ENCODE peak calls at places on chromosome 22, in six cellular contexts. One of them, this sample, is unnamed.

GRCh38 chr22:44586337-44586990 is 88.4 kb upstream of the RTL6 start:
- DNase-seq in ovary: no peak
- DNase-seq in brain microvascular endothelial cell: no peak
- DNase-seq in fibroblast of lung: no peak
- DNase-seq in body of pancreas: peak
- DNase-seq in heart right ventricle: no peak
- DNase-seq in this sample: no peak

GRCh38 chr22:32761251-32761903 is 40.1 kb upstream of the TIMP3 start:
- DNase-seq in ovary: no peak
- DNase-seq in brain microvascular endothelial cell: peak
- DNase-seq in fibroblast of lung: peak
- DNase-seq in body of pancreas: no peak
- DNase-seq in heart right ventricle: no peak
- DNase-seq in this sample: no peak

GRCh38 chr22:29716814-29717213 is 3.0 kb upstream of the CABP7 start:
- DNase-seq in ovary: peak
- DNase-seq in brain microvascular endothelial cell: peak
- DNase-seq in fibroblast of lung: peak
- DNase-seq in body of pancreas: peak
- DNase-seq in heart right ventricle: peak
- DNase-seq in this sample: peak

GRCh38 chr22:27778299-27779090 is 23.1 kb downstream of the MN1 start:
- DNase-seq in ovary: no peak
- DNase-seq in brain microvascular endothelial cell: no peak
- DNase-seq in fibroblast of lung: peak
- DNase-seq in body of pancreas: no peak
- DNase-seq in heart right ventricle: no peak
- DNase-seq in this sample: no peak

GRCh38 chr22:23180301-23180892 is at the start of gene BCR:
- DNase-seq in ovary: peak
- DNase-seq in brain microvascular endothelial cell: peak
- DNase-seq in fibroblast of lung: peak
- DNase-seq in body of pancreas: peak
- DNase-seq in heart right ventricle: peak
- DNase-seq in this sample: peak

GRCh38 chr22:38251355-38251720 is 21.5 kb downstream of the TMEM184B start:
- DNase-seq in ovary: no peak
- DNase-seq in brain microvascular endothelial cell: no peak
- DNase-seq in fibroblast of lung: no peak
- DNase-seq in body of pancreas: no peak
- DNase-seq in heart right ventricle: no peak
- DNase-seq in this sample: no peak

GRCh38 chr22:46619830-46620501 is at the start of gene GRAMD4:
- DNase-seq in ovary: no peak
- DNase-seq in brain microvascular endothelial cell: no peak
- DNase-seq in fibroblast of lung: peak
- DNase-seq in body of pancreas: no peak
- DNase-seq in heart right ventricle: peak
- DNase-seq in this sample: no peak

GRCh38 chr22:27857441-27857840 is 55.9 kb upstream of the MN1 start:
- DNase-seq in ovary: no peak
- DNase-seq in brain microvascular endothelial cell: no peak
- DNase-seq in fibroblast of lung: peak
- DNase-seq in body of pancreas: no peak
- DNase-seq in heart right ventricle: no peak
- DNase-seq in this sample: no peak

GRCh38 chr22:38712496-38713207 is 6.9 kb downstream of the GTPBP1 start:
- DNase-seq in ovary: no peak
- DNase-seq in brain microvascular endothelial cell: no peak
- DNase-seq in fibroblast of lung: no peak
- DNase-seq in body of pancreas: no peak
- DNase-seq in heart right ventricle: no peak
- DNase-seq in this sample: no peak

GRCh38 chr22:36893262-36893661 is 20.2 kb upstream of the CSF2RB start:
- DNase-seq in ovary: no peak
- DNase-seq in brain microvascular endothelial cell: no peak
- DNase-seq in fibroblast of lung: no peak
- DNase-seq in body of pancreas: no peak
- DNase-seq in heart right ventricle: no peak
- DNase-seq in this sample: no peak

GRCh38 chr22:31099386-31099785 is 8.0 kb downstream of the SELENOM start:
- DNase-seq in ovary: no peak
- DNase-seq in brain microvascular endothelial cell: no peak
- DNase-seq in fibroblast of lung: no peak
- DNase-seq in body of pancreas: peak
- DNase-seq in heart right ventricle: no peak
- DNase-seq in this sample: no peak
- H3K27ac ChIP-seq in ovary: peak
- H3K27ac ChIP-seq in brain microvascular endothelial cell: no peak
- H3K27ac ChIP-seq in fibroblast of lung: peak
- H3K27ac ChIP-seq in body of pancreas: no peak
- H3K27ac ChIP-seq in heart right ventricle: no peak
- H3K27ac ChIP-seq in this sample: no peak

DNA sequence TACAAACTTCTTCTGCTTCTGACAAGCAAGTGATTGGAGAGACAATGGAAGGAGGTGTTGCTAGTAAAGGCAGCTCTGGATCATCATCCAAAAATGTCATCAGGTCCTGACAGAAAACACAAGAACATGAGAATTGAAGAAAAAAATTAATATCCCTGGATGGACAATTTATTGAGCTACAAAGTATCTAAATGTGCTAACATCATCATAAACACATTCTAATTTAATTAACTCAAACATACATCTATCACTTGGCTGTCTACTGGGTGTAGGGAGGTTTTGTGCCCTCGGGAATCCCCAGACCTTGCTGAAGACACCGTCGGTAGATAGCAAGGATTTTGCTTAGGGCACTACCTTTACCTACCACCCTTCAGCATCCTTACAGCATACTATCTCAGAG is 72.6 kb downstream of the ENTHD1 start:
- DNase-seq in ovary: no peak
- DNase-seq in brain microvascular endothelial cell: no peak
- DNase-seq in fibroblast of lung: no peak
- DNase-seq in body of pancreas: no peak
- DNase-seq in heart right ventricle: no peak
- DNase-seq in this sample: no peak
- H3K27ac ChIP-seq in ovary: no peak
- H3K27ac ChIP-seq in brain microvascular endothelial cell: no peak
- H3K27ac ChIP-seq in fibroblast of lung: no peak
- H3K27ac ChIP-seq in body of pancreas: no peak
- H3K27ac ChIP-seq in heart right ventricle: no peak
- H3K27ac ChIP-seq in this sample: no peak

GRCh38 chr22:20957118-20957690 is 9.9 kb upstream of the AIFM3 start:
- DNase-seq in ovary: no peak
- DNase-seq in brain microvascular endothelial cell: no peak
- DNase-seq in fibroblast of lung: peak
- DNase-seq in body of pancreas: peak
- DNase-seq in heart right ventricle: no peak
- DNase-seq in this sample: no peak
- H3K27ac ChIP-seq in ovary: no peak
- H3K27ac ChIP-seq in brain microvascular endothelial cell: no peak
- H3K27ac ChIP-seq in fibroblast of lung: no peak
- H3K27ac ChIP-seq in body of pancreas: peak
- H3K27ac ChIP-seq in heart right ventricle: no peak
- H3K27ac ChIP-seq in this sample: no peak

GRCh38 chr22:35883028-35883620 is 145.5 kb downstream of the RBFOX2 start:
- DNase-seq in ovary: no peak
- DNase-seq in brain microvascular endothelial cell: no peak
- DNase-seq in fibroblast of lung: peak
- DNase-seq in body of pancreas: peak
- DNase-seq in heart right ventricle: peak
- DNase-seq in this sample: peak

GRCh38 chr22:35887296-35887875 is 141.2 kb downstream of the RBFOX2 start:
- DNase-seq in ovary: no peak
- DNase-seq in brain microvascular endothelial cell: no peak
- DNase-seq in fibroblast of lung: peak
- DNase-seq in body of pancreas: no peak
- DNase-seq in heart right ventricle: no peak
- DNase-seq in this sample: no peak

GRCh38 chr22:35888181-35888870 is 140.3 kb downstream of the RBFOX2 start:
- DNase-seq in ovary: no peak
- DNase-seq in brain microvascular endothelial cell: no peak
- DNase-seq in fibroblast of lung: peak
- DNase-seq in body of pancreas: no peak
- DNase-seq in heart right ventricle: no peak
- DNase-seq in this sample: no peak

DNA sequence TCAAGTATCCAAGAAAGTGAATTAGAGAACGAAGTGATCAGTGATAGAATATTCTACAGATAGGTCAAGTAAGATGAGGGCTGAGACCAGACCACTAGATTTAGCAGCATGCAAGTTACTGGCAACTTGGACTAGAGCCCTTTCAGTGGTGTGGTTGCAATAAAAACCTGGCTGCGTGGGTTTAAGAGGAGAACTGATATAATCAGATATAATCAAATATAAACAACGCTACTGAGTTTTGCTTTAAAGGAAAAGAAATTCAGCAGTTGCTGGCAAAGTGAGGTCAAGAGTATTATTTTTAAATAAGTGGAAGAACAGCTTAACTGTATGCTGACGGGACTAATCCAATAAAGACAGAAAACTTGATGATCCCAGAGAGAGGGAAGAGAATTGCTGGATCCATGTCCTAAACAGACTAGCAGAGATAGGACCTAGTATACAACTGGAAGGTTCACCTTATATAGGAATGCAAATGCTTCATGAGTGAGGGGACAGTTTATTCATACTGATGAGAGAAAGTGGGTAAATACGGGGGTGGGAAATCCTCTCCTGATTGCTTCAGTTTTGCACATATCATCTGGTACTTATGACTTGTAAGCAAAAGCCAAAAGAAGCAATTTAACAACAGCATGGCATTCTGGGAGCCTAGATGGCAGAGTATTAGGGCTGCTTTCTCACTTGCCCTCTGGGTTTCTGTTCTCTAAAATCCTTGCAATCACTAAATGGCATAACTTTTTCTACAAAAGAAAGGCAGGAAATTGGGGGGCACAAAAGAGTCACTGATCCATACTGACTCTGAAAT is 146.2 kb downstream of the RBFOX2 start:
- DNase-seq in ovary: no peak
- DNase-seq in brain microvascular endothelial cell: no peak
- DNase-seq in fibroblast of lung: peak
- DNase-seq in body of pancreas: no peak
- DNase-seq in heart right ventricle: no peak
- DNase-seq in this sample: peak
- H3K27ac ChIP-seq in ovary: no peak
- H3K27ac ChIP-seq in brain microvascular endothelial cell: no peak
- H3K27ac ChIP-seq in fibroblast of lung: no peak
- H3K27ac ChIP-seq in body of pancreas: no peak
- H3K27ac ChIP-seq in heart right ventricle: peak
- H3K27ac ChIP-seq in this sample: peak

DNA sequence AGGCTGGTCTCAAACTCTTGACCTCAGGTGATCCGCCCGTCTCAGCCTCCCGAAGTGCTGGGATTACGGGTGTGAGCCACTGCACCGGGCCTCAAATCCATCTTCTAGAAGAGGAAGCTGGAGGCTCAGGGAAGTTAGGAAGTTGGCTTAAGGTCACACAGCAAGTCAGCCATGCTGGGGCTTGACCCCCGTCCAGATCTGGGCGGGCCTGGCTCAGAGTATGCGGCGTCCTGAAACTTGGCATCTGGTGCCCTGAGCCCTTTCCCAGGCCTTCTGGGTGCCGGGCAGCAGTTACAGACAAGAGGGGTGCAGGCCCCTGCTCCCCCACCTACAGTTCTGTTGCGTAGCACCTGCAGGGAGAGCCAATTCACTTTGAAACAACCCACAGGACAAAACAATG is 11.2 kb downstream of the MPPED1 start:
- DNase-seq in ovary: no peak
- DNase-seq in brain microvascular endothelial cell: no peak
- DNase-seq in fibroblast of lung: no peak
- DNase-seq in body of pancreas: no peak
- DNase-seq in heart right ventricle: no peak
- DNase-seq in this sample: no peak
- H3K27ac ChIP-seq in ovary: no peak
- H3K27ac ChIP-seq in brain microvascular endothelial cell: no peak
- H3K27ac ChIP-seq in fibroblast of lung: no peak
- H3K27ac ChIP-seq in body of pancreas: no peak
- H3K27ac ChIP-seq in heart right ventricle: no peak
- H3K27ac ChIP-seq in this sample: no peak

GRCh38 chr22:50297510-50298265 is 9.8 kb downstream of the PLXNB2 start:
- DNase-seq in ovary: no peak
- DNase-seq in brain microvascular endothelial cell: no peak
- DNase-seq in fibroblast of lung: no peak
- DNase-seq in body of pancreas: no peak
- DNase-seq in heart right ventricle: no peak
- DNase-seq in this sample: no peak

GRCh38 chr22:50299724-50300619 is 7.5 kb downstream of the PLXNB2 start:
- DNase-seq in ovary: no peak
- DNase-seq in brain microvascular endothelial cell: no peak
- DNase-seq in fibroblast of lung: no peak
- DNase-seq in body of pancreas: no peak
- DNase-seq in heart right ventricle: no peak
- DNase-seq in this sample: no peak

GRCh38 chr22:50300620-50301257 is 6.7 kb downstream of the PLXNB2 start:
- DNase-seq in ovary: peak
- DNase-seq in brain microvascular endothelial cell: no peak
- DNase-seq in fibroblast of lung: no peak
- DNase-seq in body of pancreas: no peak
- DNase-seq in heart right ventricle: no peak
- DNase-seq in this sample: no peak

GRCh38 chr22:50298266-50298637 is 9.2 kb downstream of the PLXNB2 start:
- DNase-seq in ovary: no peak
- DNase-seq in brain microvascular endothelial cell: no peak
- DNase-seq in fibroblast of lung: no peak
- DNase-seq in body of pancreas: no peak
- DNase-seq in heart right ventricle: no peak
- DNase-seq in this sample: no peak

DNA sequence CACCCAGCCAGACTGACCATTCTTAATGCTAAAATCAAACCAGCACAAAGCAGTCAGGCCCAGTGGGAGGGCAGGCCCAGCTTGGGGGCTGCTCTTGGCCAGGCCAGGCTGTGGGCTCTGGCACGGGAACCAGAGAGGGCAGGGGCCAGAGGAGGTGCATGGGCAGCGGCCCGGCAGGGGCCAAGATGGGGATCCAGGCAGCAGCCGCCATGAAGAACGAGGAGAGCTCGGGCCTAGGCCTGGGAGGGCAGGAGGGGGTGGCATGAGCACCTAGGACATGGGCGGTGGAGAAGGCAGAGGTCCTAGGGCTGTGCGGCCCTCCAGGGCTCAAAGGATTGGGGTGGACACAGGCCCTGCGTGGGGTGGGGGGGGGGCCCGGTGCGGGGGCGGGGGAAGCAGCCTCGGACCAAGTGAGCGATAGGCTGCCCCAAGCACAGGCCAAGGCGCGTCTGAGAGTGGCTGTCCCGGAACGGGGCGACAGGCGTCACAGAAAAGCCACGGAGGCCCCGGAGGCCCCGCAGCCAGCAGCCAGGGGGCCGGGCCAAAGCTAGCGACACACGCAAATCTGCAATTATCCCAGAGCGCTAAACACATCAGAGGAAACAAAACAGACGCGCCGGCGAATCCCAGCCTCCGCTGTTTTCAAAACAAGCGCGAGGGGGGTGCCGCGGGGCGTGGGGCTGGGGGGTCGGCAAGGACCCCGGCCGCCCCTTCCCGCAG is 8.3 kb downstream of the PLXNB2 start:
- DNase-seq in ovary: no peak
- DNase-seq in brain microvascular endothelial cell: no peak
- DNase-seq in fibroblast of lung: no peak
- DNase-seq in body of pancreas: no peak
- DNase-seq in heart right ventricle: peak
- DNase-seq in this sample: no peak
- H3K27ac ChIP-seq in ovary: peak
- H3K27ac ChIP-seq in brain microvascular endothelial cell: no peak
- H3K27ac ChIP-seq in fibroblast of lung: no peak
- H3K27ac ChIP-seq in body of pancreas: peak
- H3K27ac ChIP-seq in heart right ventricle: peak
- H3K27ac ChIP-seq in this sample: no peak

This sample was measured in endothelial cell of umbilical vein.